ENCODE peak calls at places on chromosomes 12 and 14, in five cellular contexts. Z, S, I, U and M are unnamed samples.

GRCh38 chr14:105917933-105918436 is 391.6 kb downstream of the TMEM121 start:
- DNase-seq in Z (no peak), S (no peak), I (no peak), U (no peak), M (no peak)

GRCh38 chr12:2633176-2633824 is 161.5 kb upstream of the FKBP4 start:
- DNase-seq in Z (no peak), S (no peak), I (no peak), U (no peak), M (no peak)

GRCh38 chr14:93051600-93052546 is 63.9 kb downstream of the ITPK1 start:
- DNase-seq in Z (peak; percentile 78), S (no peak), I (peak; percentile 19), U (no peak), M (no peak)

GRCh38 chr12:128947199-128947598 is 93.9 kb downstream of the GLT1D1 start:
- DNase-seq in Z (no peak), S (no peak), I (no peak), U (no peak), M (no peak)

GRCh38 chr14:34138175-34138574 is 187.3 kb upstream of the EGLN3 start:
- DNase-seq in Z (no peak), S (no peak), I (no peak), U (no peak), M (no peak)

GRCh38 chr14:79809849-79810612 is 401.3 kb downstream of the DIO2 start:
- DNase-seq in Z (no peak), S (peak; percentile 41), I (peak; percentile 57), U (no peak), M (peak; percentile 33)

GRCh38 chr12:59070534-59070933 is 150.2 kb upstream of the LRIG3 start:
- DNase-seq in Z (no peak), S (no peak), I (no peak), U (no peak), M (no peak)

GRCh38 chr14:89013098-89013504 is 188.7 kb downstream of the TTC8 start:
- DNase-seq in Z (peak; percentile 73), S (peak; percentile 11), I (peak; percentile 88), U (no peak), M (peak; percentile 32)

GRCh38 chr12:45732250-45732649 is 2.7 kb downstream of the ARID2 start:
- DNase-seq in Z (no peak), S (peak; percentile 7), I (no peak), U (no peak), M (no peak)

GRCh38 chr14:42163136-42163535 is 556.5 kb downstream of the LRFN5 start:
- DNase-seq in Z (no peak), S (no peak), I (no peak), U (no peak), M (no peak)

GRCh38 chr12:75656210-75656609 is 144.8 kb upstream of the KRR1 start:
- DNase-seq in Z (no peak), S (no peak), I (no peak), U (no peak), M (no peak)

GRCh38 chr14:70208380-70208779 is 19.6 kb upstream of the SLC8A3 start:
- DNase-seq in Z (no peak), S (no peak), I (no peak), U (no peak), M (no peak)

GRCh38 chr14:97878727-97879126 is 1081.5 kb downstream of the VRK1 start:
- DNase-seq in Z (no peak), S (no peak), I (no peak), U (no peak), M (no peak)

GRCh38 chr14:68609012-68609411 is 183.9 kb downstream of the ZFP36L1 start:
- DNase-seq in Z (no peak), S (no peak), I (no peak), U (no peak), M (no peak)
- H4K8ac ChIP-seq in Z (no peak overlapping the region), S (no peak overlapping the region), I (no peak overlapping the region), U (no peak overlapping the region), M (peak overlapping the region; percentile 96)

GRCh38 chr14:35406090-35406489 is 1.5 kb upstream of the NFKBIA start:
- DNase-seq in Z (no peak), S (no peak), I (no peak), U (no peak), M (no peak)

GRCh38 chr14:35403397-35404245 is 928 bp downstream of the NFKBIA start:
- DNase-seq in Z (peak; percentile 85), S (peak; percentile 92), I (peak; percentile 91), U (peak; percentile 83), M (peak; percentile 92)

GRCh38 chr14:35404246-35404495 is 378 bp downstream of the NFKBIA start:
- DNase-seq in Z (no peak), S (no peak), I (no peak), U (no peak), M (no peak)

GRCh38 chr14:35405304-35405996 is 901 bp upstream of the NFKBIA start:
- DNase-seq in Z (no peak), S (no peak), I (peak; percentile 74), U (no peak), M (no peak)

DNA sequence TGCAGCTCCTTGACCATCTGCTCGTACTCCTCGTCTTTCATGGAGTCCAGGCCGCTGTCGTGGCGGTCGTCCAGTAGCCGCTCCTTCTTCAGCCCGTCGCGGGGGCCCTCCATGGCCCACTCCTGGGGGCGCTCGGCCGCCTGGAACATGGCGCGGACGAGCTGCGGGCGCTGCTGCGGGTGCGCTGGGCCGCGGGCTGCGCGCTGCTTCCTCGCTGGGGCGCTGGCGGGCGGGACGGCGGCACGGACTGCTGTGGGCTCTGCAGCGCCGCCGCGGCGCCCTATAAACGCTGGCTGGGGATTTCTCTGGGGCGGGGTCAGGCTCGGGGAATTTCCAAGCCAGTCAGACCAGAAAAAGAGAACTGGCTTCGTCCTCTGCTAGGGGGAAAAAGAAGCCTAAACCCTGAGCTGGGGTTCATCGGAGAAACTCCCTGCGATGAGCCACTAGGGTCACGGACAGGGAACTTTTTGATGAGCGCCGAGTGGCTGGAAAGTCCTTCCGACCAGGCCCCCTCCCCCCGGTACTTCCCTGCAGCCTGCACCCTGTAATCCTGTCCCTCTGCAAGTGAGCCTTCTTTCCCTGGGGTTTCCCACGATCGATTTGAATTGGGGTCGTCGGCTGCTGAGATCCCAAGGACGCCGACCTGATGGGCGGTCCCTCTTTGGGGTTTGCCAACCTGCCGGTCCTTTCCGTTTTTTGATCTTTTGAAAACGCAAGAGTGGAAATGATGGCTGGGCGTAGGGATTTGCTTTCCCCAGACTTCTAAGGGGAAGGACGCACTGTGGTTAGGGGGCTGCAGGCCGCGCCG is at the start of gene NFKBIA:
- DNase-seq in Z (peak; percentile 81), S (peak; percentile 88), I (peak; percentile 90), U (peak; percentile 89), M (peak; percentile 95)
- H4K8ac ChIP-seq in Z (no peak within 1 kb of the TSS), S (peak within 1 kb of the TSS; percentile 74), I (peak within 1 kb of the TSS; percentile 97), U (peak within 1 kb of the TSS; percentile 98), M (peak within 1 kb of the TSS; percentile 93)

GRCh38 chr12:100142851-100143559 is at the start of gene BLTP3B:
- DNase-seq in Z (peak; percentile 97), S (peak; percentile 55), I (peak; percentile 96), U (peak; percentile 83), M (peak; percentile 85)

GRCh38 chr12:100145643-100146042 is 3.0 kb upstream of the BLTP3B start:
- DNase-seq in Z (no peak), S (no peak), I (no peak), U (no peak), M (no peak)

GRCh38 chr12:100138048-100138907 is 4.4 kb downstream of the BLTP3B start:
- DNase-seq in Z (no peak), S (peak; percentile 15), I (peak; percentile 27), U (no peak), M (peak; percentile 43)

GRCh38 chr12:100141666-100141997 is 1.0 kb downstream of the BLTP3B start:
- DNase-seq in Z (no peak), S (peak; percentile 92), I (peak; percentile 28), U (peak; percentile 55), M (peak; percentile 91)

GRCh38 chr12:100141998-100142850 is 450 bp downstream of the BLTP3B start:
- DNase-seq in Z (peak; percentile 55), S (no peak), I (peak; percentile 74), U (no peak), M (no peak)
- H4K8ac ChIP-seq in Z (no peak overlapping the region), S (no peak overlapping the region), I (no peak overlapping the region), U (peak overlapping the region; percentile 71), M (peak overlapping the region; percentile 86)

GRCh38 chr14:104696671-104697316 is 7.4 kb downstream of the INF2 start:
- DNase-seq in Z (no peak), S (no peak), I (no peak), U (no peak), M (no peak)
- H4K8ac ChIP-seq in Z (no peak overlapping the region), S (no peak overlapping the region), I (no peak overlapping the region), U (no peak overlapping the region), M (peak overlapping the region; percentile 27)

DNA sequence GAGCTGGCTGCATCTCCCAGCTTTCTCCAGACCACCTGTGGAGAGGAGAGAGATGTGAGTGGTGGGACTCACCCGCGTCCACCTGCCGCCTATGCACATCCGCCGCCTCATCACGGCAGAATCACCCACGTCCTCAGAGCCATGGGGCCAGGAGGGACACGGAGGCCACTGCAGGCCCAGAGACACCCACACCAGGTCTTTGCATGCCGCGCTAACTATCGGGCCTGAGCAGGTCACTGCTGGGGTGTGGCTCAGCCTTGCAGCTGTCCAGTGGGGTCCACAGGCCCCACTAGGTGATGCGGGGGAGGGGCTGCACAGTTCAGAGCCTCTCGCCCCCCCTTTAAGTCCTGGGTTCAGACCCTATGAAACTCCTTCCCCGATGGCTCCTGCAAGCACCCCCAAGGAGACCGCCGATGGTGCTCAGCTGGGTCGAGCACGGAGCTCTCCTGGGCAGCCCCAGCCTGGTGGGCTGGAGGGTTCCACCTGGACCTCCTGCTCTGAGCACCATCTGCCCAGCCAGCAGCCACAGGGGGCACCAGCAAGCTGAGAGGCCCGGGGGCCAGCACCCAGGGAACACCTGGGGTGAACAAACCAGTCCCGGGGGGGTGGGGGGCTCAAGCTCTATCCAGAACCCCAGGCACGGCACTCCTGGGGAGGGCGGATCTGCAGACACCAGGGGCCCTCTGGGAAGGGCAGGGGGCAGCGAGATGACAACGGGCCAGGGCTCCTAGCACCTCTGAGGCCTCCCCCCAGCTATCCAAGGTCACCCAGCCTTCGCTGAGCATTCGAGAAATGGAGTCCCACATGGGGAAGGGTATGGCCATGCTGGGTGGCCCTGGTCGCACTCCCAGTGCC is 34.3 kb downstream of the CCNK start:
- DNase-seq in Z (peak; percentile 27), S (no peak), I (no peak), U (no peak), M (no peak)
- H4K8ac ChIP-seq in Z (no peak overlapping the region), S (no peak overlapping the region), I (no peak overlapping the region), U (no peak overlapping the region), M (peak overlapping the region; percentile 14)

GRCh38 chr12:117036547-117036946 is 62.7 kb downstream of the TESC start:
- DNase-seq in Z (no peak), S (no peak), I (no peak), U (no peak), M (no peak)
- H4K8ac ChIP-seq in Z (no peak overlapping the region), S (no peak overlapping the region), I (no peak overlapping the region), U (no peak overlapping the region), M (no peak overlapping the region)